ENCODE peak calls at places on chromosome 22, in seven cellular contexts. R is left lung, W is kidney, S is cardiac fibroblast, B is AG09319, H is transverse colon, E is progenitor cell of endocrine pancreas. X is an unnamed sample.

GRCh38 chr22:48478529-48479265 is 1349.0 kb downstream of the BRD1 start:
- DNase-seq in R (peak; percentile 23), W (no peak), S (no peak), B (no peak), H (no peak), E (no peak), X (no peak)

GRCh38 chr22:46047841-46048595 is 71.1 kb upstream of the WNT7B start:
- DNase-seq in R (peak; percentile 75), W (peak; percentile 49), S (no peak), B (no peak), H (peak; percentile 16), E (no peak), X (no peak)

GRCh38 chr22:23183107-23183698 is 2.9 kb downstream of the BCR start:
- DNase-seq in R (peak; percentile 45), W (peak; percentile 81), S (peak; percentile 51), B (peak; percentile 15), H (peak; percentile 52), E (no peak), X (peak; percentile 76)

GRCh38 chr22:20399866-20400605 is 6.1 kb downstream of the ZNF74 start:
- DNase-seq in R (no peak), W (no peak), S (no peak), B (no peak), H (no peak), E (no peak), X (no peak)

GRCh38 chr22:46043816-46044717 is 67.1 kb upstream of the WNT7B start:
- DNase-seq in R (no peak), W (peak; percentile 84), S (peak; percentile 48), B (no peak), H (peak; percentile 49), E (no peak), X (peak; percentile 36)

GRCh38 chr22:21680830-21681565 is 15.2 kb downstream of the PPIL2 start:
- DNase-seq in R (peak; percentile 62), W (no peak), S (no peak), B (no peak), H (no peak), E (no peak), X (no peak)

GRCh38 chr22:29269230-29269604 is 1.1 kb downstream of the EWSR1 start:
- DNase-seq in R (no peak), W (no peak), S (peak; percentile 13), B (no peak), H (no peak), E (no peak), X (no peak)

GRCh38 chr22:42680648-42681047 is 31.5 kb upstream of the CYB5R3 start:
- DNase-seq in R (no peak), W (no peak), S (peak; percentile 99), B (no peak), H (no peak), E (no peak), X (peak; percentile 89)

GRCh38 chr22:33918676-33919590 is 1.3 kb downstream of the LARGE1 start:
- DNase-seq in R (no peak), W (no peak), S (peak; percentile 44), B (no peak), H (no peak), E (no peak), X (no peak)

GRCh38 chr22:37070744-37071143 is 19.2 kb downstream of the KCTD17 start:
- DNase-seq in R (peak; percentile 59), W (no peak), S (no peak), B (no peak), H (no peak), E (no peak), X (no peak)

GRCh38 chr22:17779286-17780115 is 5.2 kb upstream of the BID start:
- DNase-seq in R (no peak), W (peak; percentile 60), S (no peak), B (no peak), H (no peak), E (no peak), X (no peak)

GRCh38 chr22:38452373-38453064 is 2.5 kb downstream of the KCNJ4 start:
- DNase-seq in R (no peak), W (peak; percentile 56), S (no peak), B (no peak), H (no peak), E (no peak), X (no peak)

GRCh38 chr22:46267431-46268279 is at the start of gene TTC38:
- DNase-seq in R (peak; percentile 96), W (peak; percentile 96), S (peak; percentile 80), B (peak; percentile 40), H (peak; percentile 94), E (peak; percentile 64), X (peak; percentile 78)

GRCh38 chr22:38901111-38901641 is 29.2 kb upstream of the CBX6 start:
- DNase-seq in R (no peak), W (no peak), S (no peak), B (no peak), H (no peak), E (no peak), X (no peak)

GRCh38 chr22:43241138-43241597 is 54.2 kb upstream of the TTLL12 start:
- DNase-seq in R (no peak), W (no peak), S (no peak), B (no peak), H (no peak), E (no peak), X (no peak)

GRCh38 chr22:21727159-21727558 is 8.4 kb downstream of the YPEL1 start:
- DNase-seq in R (no peak), W (no peak), S (no peak), B (no peak), H (no peak), E (no peak), X (no peak)

GRCh38 chr22:19823191-19823590 is 31.5 kb downstream of the GNB1L start:
- DNase-seq in R (no peak), W (no peak), S (no peak), B (no peak), H (no peak), E (no peak), X (no peak)

GRCh38 chr22:19739448-19739895 is 16.1 kb downstream of the GP1BB start:
- DNase-seq in R (no peak), W (no peak), S (no peak), B (no peak), H (no peak), E (no peak), X (no peak)

GRCh38 chr22:33111491-33111890 is 53.3 kb upstream of the SYN3 start:
- DNase-seq in R (no peak), W (no peak), S (no peak), B (no peak), H (no peak), E (no peak), X (no peak)

GRCh38 chr22:29706493-29706892 is 13.3 kb upstream of the CABP7 start:
- DNase-seq in R (no peak), W (no peak), S (no peak), B (no peak), H (no peak), E (no peak), X (no peak)

GRCh38 chr22:44975444-44976262 is 34.2 kb downstream of the PHF21B start:
- DNase-seq in R (peak; percentile 87), W (peak; percentile 92), S (peak; percentile 80), B (peak; percentile 31), H (peak; percentile 77), E (peak; percentile 92), X (peak; percentile 72)
- TF ChIP-seq CTCF in R (peak; percentile 59), W (peak; percentile 65), S (peak; percentile 80), B (peak; percentile 81), H (peak; percentile 58), E (peak; percentile 95), X (peak; percentile 90)

DNA sequence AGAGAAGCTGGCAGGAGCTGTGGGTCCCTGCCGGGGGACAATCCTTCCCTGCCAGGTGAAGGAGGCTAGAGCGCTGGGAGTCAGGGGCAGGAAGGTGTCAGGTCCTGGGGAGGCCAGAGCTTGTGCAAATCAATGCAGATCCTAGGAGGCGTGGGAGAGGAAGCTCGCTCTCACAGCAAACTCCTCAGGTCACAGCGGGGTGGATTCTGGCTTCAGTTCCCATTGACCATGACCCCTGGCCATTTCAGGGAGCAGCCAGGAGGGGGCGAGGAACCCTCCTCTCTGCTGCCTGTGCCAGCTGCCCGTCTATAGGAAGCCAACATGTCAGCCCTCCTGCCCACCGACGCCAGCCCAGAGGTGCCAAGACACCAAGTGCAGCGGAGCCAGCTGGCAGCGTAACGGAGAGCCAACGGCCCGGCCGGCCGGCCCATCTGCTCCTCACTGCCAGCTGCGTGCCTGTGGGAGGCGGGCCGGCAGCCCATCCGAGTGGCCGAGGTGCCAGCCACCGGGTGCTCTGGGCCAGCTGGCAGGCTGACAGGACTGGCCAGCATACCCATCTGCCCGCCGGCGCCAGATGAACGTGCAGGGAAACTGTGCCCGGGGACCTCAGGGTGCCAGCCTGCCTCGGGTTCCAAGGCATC is 374.9 kb downstream of the MIAT start:
- DNase-seq in R (peak; percentile 77), W (peak; percentile 62), S (no peak), B (no peak), H (no peak), E (no peak), X (peak; percentile 17)
- TF ChIP-seq CTCF in R (no peak), W (no peak), S (peak; percentile 19), B (peak; percentile 38), H (no peak), E (peak; percentile 53), X (peak; percentile 50)

GRCh38 chr22:35913925-35914324 is 114.7 kb downstream of the RBFOX2 start:
- DNase-seq in R (no peak), W (no peak), S (no peak), B (no peak), H (no peak), E (no peak), X (no peak)

GRCh38 chr22:35912668-35913067 is 116.0 kb downstream of the RBFOX2 start:
- DNase-seq in R (no peak), W (no peak), S (no peak), B (no peak), H (no peak), E (no peak), X (no peak)

GRCh38 chr22:35911877-35912276 is 116.7 kb downstream of the RBFOX2 start:
- DNase-seq in R (no peak), W (no peak), S (no peak), B (no peak), H (no peak), E (no peak), X (no peak)

GRCh38 chr22:35910926-35911325 is 117.7 kb downstream of the RBFOX2 start:
- DNase-seq in R (no peak), W (no peak), S (no peak), B (no peak), H (no peak), E (no peak), X (no peak)

GRCh38 chr22:35910013-35910860 is 118.4 kb downstream of the RBFOX2 start:
- DNase-seq in R (no peak), W (no peak), S (no peak), B (no peak), H (no peak), E (no peak), X (peak; percentile 25)
- TF ChIP-seq CTCF in R (no peak), W (no peak), S (no peak), B (no peak), H (no peak), E (no peak), X (no peak)

GRCh38 chr22:24485608-24486007 is 9.5 kb upstream of the UPB1 start:
- DNase-seq in R (no peak), W (no peak), S (no peak), B (no peak), H (no peak), E (no peak), X (no peak)
- TF ChIP-seq CTCF in R (no peak), W (peak; percentile 30), S (no peak), B (no peak), H (no peak), E (no peak), X (peak; percentile 21)